ENCODE peak calls at places on chromosome 13, in nine cellular contexts. P, B, H, Q, W, O, Y, I and T are unnamed samples.

GRCh38 chr13:94176576-94176975 is 302.9 kb downstream of the DCT start:
- DNase-seq in Q (no peak), I (no peak), P (no peak), W (no peak), Y (no peak), B (no peak), H (no peak), O (no peak), T (no peak)

GRCh38 chr13:79812070-79812850 is 331.3 kb downstream of the NDFIP2 start:
- DNase-seq in Y (no peak), O (no peak), P (no peak), I (no peak), B (no peak), Q (no peak), W (no peak), H (no peak), T (no peak)

GRCh38 chr13:40130871-40131636 is 475.6 kb downstream of the COG6 start:
- DNase-seq in O (peak), W (no peak), H (no peak), P (no peak), I (no peak), B (no peak), Y (no peak), Q (peak), T (no peak)

GRCh38 chr13:79782541-79783216 is 301.7 kb downstream of the NDFIP2 start:
- DNase-seq in B (no peak), W (peak), Q (no peak), O (no peak), I (peak), P (peak), Y (no peak), H (peak), T (peak)

GRCh38 chr13:41614671-41615519 is 157.5 kb downstream of the RGCC start:
- DNase-seq in W (no peak), B (no peak), I (peak), O (no peak), H (no peak), Y (peak), Q (no peak), P (no peak), T (no peak)

GRCh38 chr13:94419304-94419943 is 60.1 kb downstream of the DCT start:
- DNase-seq in I (peak), P (no peak), H (no peak), B (no peak), Y (no peak), O (no peak), W (no peak), Q (no peak), T (no peak)

GRCh38 chr13:32538234-32538620 is 368 bp downstream of the N4BP2L2 start:
- DNase-seq in H (peak), W (no peak), Q (no peak), O (no peak), Y (no peak), B (peak), P (peak), I (peak), T (peak)

GRCh38 chr13:48783181-48783630 is 129.5 kb downstream of the CYSLTR2 start:
- DNase-seq in O (no peak), W (no peak), Y (no peak), I (peak), H (peak), Q (peak), B (peak), P (peak), T (peak)

GRCh38 chr13:23572836-23573235 is 2.6 kb downstream of the TNFRSF19 start:
- DNase-seq in Y (no peak), W (no peak), I (no peak), O (no peak), Q (no peak), H (no peak), B (no peak), P (no peak), T (no peak)

GRCh38 chr13:100138859-100139491 is 50.1 kb downstream of the PCCA start:
- DNase-seq in P (no peak), Y (no peak), H (no peak), Q (no peak), O (no peak), W (no peak), B (no peak), I (no peak), T (no peak)

GRCh38 chr13:111418101-111418500 is 97.7 kb downstream of the TEX29 start:
- DNase-seq in W (peak), O (no peak), Y (no peak), I (no peak), Q (no peak), H (no peak), B (no peak), P (no peak), T (no peak)

GRCh38 chr13:97953376-97953970 is at the start of gene IPO5:
- DNase-seq in Y (no peak), B (no peak), H (no peak), I (peak), Q (no peak), W (no peak), P (no peak), O (no peak), T (no peak)

GRCh38 chr13:31322025-31322424 is 122.2 kb downstream of the B3GLCT start:
- DNase-seq in I (peak), H (no peak), W (no peak), O (no peak), P (no peak), B (peak), Y (no peak), Q (no peak), T (no peak)

GRCh38 chr13:29782798-29783197 is 67.6 kb downstream of the UBL3 start:
- DNase-seq in H (no peak), I (no peak), O (no peak), Y (no peak), W (no peak), B (no peak), Q (no peak), P (no peak), T (no peak)
- TF ChIP-seq POLR2A in H (no peak), I (no peak), O (no peak), Y (no peak), W (no peak), B (no peak), Q (no peak), P (no peak), T (no peak)

DNA sequence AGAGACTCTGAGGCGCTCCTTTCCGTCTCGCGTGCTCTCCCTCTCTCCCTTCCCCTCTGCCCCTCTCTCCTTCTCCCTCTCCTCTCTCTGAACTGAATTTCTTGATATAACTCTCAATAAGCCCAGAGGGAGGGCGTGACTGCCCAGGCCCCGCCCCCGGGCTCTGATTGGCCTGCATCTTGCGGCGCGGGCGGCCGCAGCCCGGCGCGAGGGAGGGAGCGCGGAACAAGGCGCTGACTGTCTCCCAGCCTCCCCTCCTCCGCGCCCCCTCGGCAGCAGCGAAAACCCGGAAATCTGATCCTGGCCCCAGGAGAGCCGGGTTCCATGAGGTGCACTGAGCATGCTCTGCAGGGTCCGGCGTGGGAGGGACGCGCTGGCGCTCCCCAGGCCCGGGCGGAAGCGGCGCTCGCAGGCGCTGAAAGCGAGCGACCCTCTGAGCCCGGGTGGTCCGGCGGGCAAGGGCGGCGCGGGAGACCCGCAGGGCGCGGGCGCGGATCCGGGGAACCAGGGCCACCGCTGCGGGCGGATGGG is at the start of gene PCDH9:
- DNase-seq in B (peak), Q (peak), P (peak), H (peak), O (no peak), Y (peak), I (peak), W (peak), T (peak)
- TF ChIP-seq POLR2A in B (no peak), Q (peak), P (peak), H (no peak), O (no peak), Y (peak), I (peak), W (no peak), T (peak)

DNA sequence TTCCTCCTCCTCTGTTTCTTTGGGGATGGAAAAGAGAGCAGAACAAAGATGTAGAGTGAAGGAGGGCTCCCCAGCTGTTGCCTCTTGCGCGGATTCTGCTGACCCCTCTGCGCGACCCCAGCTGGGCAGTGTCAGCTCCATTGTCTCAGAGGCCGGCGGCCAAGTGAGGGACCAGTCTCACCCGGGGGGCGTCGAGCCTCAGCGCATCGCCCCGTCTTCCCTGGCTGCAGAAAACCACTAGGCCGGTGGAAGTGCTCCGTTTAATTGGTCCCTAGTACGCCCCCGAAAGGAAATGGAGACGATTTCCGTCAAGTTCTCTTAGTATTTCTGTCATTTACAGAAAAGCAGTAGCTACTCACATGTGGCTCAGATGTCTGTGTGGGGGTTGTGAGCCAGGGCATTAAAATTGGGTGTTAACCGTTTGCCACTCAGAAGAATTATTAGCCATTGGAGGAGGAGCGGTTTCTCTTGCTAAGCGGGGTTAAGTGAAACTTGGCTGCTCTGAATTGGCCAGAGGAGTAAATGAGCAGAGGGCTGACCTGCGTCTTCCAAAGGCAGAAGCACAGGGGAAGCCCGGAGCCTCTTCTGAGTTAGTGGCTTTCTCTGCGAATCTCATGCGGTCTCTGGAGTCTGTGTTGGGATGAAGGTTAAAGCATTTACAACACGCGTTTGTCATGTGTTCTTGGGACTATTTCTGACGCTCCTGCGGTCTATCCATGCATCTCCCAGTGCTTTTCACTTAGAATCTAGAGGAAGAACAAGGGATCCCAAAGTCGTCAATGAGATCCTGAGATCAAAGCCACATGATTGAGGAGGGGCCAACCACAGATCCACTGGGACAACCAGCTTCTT is 132.8 kb upstream of the MYO16 start:
- DNase-seq in B (no peak), W (no peak), I (no peak), O (no peak), H (no peak), Y (peak), Q (no peak), P (no peak), T (no peak)
- TF ChIP-seq POLR2A in B (no peak), W (no peak), I (no peak), O (no peak), H (no peak), Y (no peak), Q (no peak), P (no peak), T (no peak)

DNA sequence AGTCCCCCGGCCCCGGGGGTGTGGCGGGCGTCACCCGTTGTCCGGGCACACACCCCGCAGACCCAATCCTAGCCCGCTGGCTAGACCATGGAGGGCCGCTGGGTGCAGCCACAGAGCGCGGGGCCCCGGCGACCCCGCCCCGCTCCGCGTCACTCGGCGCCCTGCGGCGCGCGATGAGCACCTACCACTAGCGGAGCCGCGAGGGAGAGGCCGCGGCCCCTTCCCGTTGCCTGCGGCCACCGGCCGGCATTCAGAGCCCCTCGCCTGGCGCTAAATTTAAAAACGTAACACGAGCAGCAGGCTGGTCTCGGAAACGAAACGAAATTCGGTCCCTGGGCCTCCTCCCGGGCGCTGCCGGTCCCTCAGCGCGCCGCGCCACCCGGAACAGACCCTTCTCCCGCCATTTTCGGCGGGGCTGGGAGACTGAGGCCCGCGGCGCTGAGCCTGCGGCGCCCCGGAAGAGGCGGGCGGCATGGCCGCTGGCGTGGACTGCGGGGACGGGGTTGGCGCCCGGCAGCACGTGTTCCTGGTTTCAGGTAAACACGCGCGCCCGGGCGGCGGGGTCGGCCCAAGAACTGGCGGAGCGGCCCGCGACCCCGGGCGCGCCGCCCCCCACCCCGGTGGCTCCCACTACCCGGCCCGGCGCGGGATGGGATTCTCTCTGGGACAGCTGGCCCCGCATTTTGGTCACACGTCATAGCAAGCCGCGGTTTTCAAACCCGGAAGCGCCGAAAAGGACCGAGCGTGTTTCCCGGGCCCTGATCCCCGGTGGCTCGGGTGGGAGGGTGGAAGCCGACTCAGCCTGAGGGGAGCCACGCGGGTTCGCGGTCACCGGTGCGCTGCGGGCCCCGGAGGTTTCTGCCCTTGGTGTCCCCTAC is at the start of gene RNASEH2B:
- DNase-seq in O (peak), H (peak), P (peak), W (peak), I (peak), Y (peak), Q (peak), B (peak), T (peak)
- TF ChIP-seq POLR2A in O (no peak), H (no peak), P (peak), W (peak), I (peak), Y (peak), Q (peak), B (no peak), T (no peak)

DNA sequence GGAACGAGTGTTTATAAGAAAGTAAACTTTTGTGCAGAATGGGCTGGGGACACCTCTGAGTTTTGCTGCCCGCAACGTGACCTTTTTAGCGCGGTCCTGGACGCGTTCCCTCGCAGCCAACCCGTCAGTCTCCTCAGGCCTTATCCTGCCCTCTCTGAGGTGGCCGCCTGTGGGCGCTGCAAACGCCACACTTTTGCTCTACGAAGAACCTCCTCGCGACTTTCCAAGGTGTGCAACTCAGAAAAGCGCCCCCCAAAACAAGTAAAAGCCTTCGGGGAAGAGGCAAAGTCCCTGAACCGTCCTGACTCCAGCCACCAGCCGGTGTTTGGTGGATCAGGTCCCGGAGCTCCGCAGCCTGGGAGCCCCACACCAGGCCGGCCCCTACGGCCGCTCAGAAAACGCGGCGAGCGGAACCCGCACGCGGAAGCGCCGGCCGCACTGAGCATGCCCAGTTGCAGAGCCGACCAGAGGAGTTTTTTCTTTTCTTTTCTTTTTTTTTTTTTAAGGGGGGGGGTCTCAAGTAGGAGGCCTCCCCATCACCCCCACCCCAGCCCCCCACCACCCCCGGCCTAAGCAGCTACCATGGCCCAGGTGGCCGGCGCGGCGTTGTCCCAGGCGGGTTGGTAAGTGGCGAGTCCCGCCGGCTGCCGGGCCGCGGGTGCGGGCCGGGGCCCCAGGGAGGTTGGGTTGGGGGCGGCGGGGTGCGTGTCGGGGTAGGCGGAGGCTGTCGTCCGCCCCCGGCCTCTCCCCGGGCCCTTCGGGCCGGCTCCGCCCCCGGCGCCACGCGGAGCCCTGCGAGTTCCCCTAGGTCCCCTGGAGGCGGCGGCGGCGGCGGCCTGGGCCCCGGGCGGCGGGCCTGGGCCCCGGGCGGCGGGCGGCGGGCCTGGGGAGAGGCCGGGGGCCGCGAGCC is at the start of gene TDRD3:
- DNase-seq in I (peak), Q (peak), W (peak), H (peak), O (peak), P (peak), Y (peak), B (peak), T (peak)
- TF ChIP-seq POLR2A in I (no peak), Q (peak), W (peak), H (no peak), O (no peak), P (peak), Y (peak), B (no peak), T (no peak)

GRCh38 chr13:91355099-91355825 is 7.8 kb downstream of the MIR17HG start:
- DNase-seq in W (no peak), H (no peak), P (no peak), Q (no peak), Y (no peak), B (no peak), O (no peak), I (no peak), T (no peak)
- TF ChIP-seq POLR2A in W (no peak), H (no peak), P (no peak), Q (no peak), Y (no peak), B (no peak), O (no peak), I (no peak), T (no peak)

GRCh38 chr13:33817513-33817842 is 471 bp upstream of the RFC3 start:
- DNase-seq in W (no peak), O (no peak), Q (no peak), B (no peak), Y (no peak), H (no peak), P (no peak), I (peak), T (no peak)

GRCh38 chr13:33816912-33817311 is 1.0 kb upstream of the RFC3 start:
- DNase-seq in Q (no peak), P (no peak), Y (no peak), O (no peak), I (no peak), H (no peak), B (no peak), W (no peak), T (no peak)

GRCh38 chr13:33815011-33815550 is 2.9 kb upstream of the RFC3 start:
- DNase-seq in Y (no peak), W (no peak), H (no peak), B (no peak), O (no peak), P (no peak), Q (no peak), I (no peak), T (no peak)

GRCh38 chr13:33817843-33818661 is at the start of gene RFC3:
- DNase-seq in I (peak), Q (peak), O (peak), B (peak), W (peak), Y (peak), P (peak), H (peak), T (peak)
- TF ChIP-seq POLR2A in I (peak), Q (peak), O (peak), B (no peak), W (no peak), Y (peak), P (no peak), H (no peak), T (no peak)

DNA sequence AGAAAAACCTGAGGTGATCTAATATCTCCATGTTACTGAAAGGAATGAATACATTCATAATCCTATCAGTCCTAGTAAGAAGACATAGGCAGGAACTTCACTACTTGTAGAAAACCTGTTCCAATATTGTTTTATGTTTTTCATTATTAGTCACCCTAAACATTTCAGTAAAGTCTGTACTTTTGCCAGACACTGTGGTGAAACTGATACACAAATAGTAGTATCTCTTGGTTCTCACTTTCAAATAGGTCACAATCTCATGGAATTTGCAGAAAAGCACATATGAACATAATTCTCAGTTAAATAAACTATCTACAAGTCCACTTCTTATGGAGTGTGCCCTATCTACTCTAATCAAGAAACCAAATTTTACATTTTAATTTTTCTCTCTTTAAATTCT is 88.3 kb upstream of the PCDH9 start:
- DNase-seq in Y (no peak), Q (no peak), W (no peak), O (no peak), B (no peak), I (peak), P (no peak), H (no peak), T (no peak)
- TF ChIP-seq POLR2A in Y (no peak), Q (no peak), W (no peak), O (no peak), B (no peak), I (no peak), P (no peak), H (no peak), T (no peak)

DNA sequence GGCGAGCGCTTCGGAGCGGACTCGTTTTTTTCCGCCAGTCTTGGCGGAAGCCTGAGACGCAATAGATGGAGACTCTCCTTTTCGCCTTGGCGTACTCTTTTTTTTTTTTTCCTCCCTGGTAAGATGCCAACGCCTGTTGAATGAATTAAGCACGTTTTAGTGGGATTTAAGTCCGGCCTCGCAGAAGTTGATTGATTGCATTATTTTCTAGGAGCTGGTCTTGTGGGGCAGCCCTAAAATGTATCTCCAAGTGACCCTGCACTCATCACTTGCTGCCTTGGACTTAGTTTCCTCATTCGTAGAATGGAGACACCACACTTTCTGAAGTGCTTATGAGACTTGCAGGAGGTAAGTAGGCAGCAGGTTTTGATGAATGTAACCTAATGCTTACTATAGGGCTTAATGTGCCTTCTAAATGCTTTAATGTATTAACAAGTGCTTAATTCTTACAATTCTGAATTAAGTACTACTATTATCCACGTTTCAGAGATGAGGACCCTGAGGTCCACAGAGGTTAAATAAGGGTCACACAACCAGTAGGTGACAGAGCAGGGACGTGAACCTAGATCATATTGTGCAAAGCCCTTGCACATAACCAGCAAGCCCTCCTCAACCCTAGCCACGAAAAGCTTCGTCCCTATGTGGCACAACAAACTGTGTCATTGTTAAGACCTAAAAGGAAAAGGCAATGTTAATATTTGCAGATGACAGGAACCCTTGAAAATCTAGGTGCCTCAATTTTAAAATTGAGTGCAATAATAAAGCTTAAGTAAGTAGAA is 477 bp upstream of the ARGLU1 start:
- DNase-seq in W (no peak), P (no peak), I (no peak), Q (no peak), B (no peak), H (no peak), Y (no peak), O (peak), T (no peak)
- TF ChIP-seq POLR2A in W (no peak), P (no peak), I (no peak), Q (no peak), B (no peak), H (no peak), Y (no peak), O (no peak), T (no peak)